ENCODE peak calls at places on chromosomes 11 and 22, in nine cellular contexts. K is ELR; V is cerebellum; T is HCT116; A is Ammon's horn; U is stimulated activated CD4-positive, alpha-beta T cell treated with anti-CD3 and anti-CD28 coated beads, Interleukin-4, amount 100 ng/mL, for 4 hours; I is HEK293T; Q is HL-60; D is astrocyte of the spinal cord. Z is an unnamed sample.

GRCh38 chr11:118615996-118616395 is 8.6 kb downstream of the PHLDB1 start:
- DNase-seq in I (no peak), Q (no peak), A (no peak), U (no peak), D (no peak), V (no peak), T (no peak), K (no peak), Z (no peak)

GRCh38 chr11:29962243-29962642 is 54.6 kb downstream of the KCNA4 start:
- DNase-seq in I (peak), D (no peak), T (peak), U (no peak), A (no peak), Q (no peak), V (no peak), K (peak), Z (no peak)

GRCh38 chr11:130122141-130122575 is 37.4 kb upstream of the ST14 start:
- DNase-seq in V (no peak), U (peak), T (peak), K (peak), D (no peak), Q (no peak), I (no peak), A (no peak), Z (no peak)

GRCh38 chr22:47189056-47189916 is 426.8 kb downstream of the TBC1D22A start:
- DNase-seq in A (no peak), K (no peak), D (no peak), V (no peak), Q (no peak), I (no peak), T (no peak), U (no peak), Z (no peak)

GRCh38 chr22:41197808-41198585 is 7.1 kb upstream of the L3MBTL2 start:
- DNase-seq in T (no peak), U (peak), A (peak), Q (peak), D (no peak), V (no peak), K (peak), I (no peak), Z (peak)

GRCh38 chr11:22337571-22338464 is at the start of gene SLC17A6:
- DNase-seq in A (no peak), I (peak), U (no peak), V (no peak), Q (no peak), K (peak), D (peak), T (no peak), Z (peak)

GRCh38 chr22:48894064-48894671 is 933.5 kb downstream of the BRD1 start:
- DNase-seq in K (no peak), V (no peak), T (no peak), A (no peak), I (no peak), U (no peak), D (no peak), Q (no peak), Z (no peak)

GRCh38 chr11:134584706-134585445 is 172.8 kb upstream of the B3GAT1 start:
- DNase-seq in V (no peak), I (no peak), D (no peak), T (no peak), U (no peak), Q (no peak), A (peak), K (no peak), Z (no peak)

GRCh38 chr22:28139993-28140392 is 220.9 kb upstream of the PITPNB start:
- DNase-seq in Q (no peak), D (peak), A (no peak), K (peak), T (no peak), U (no peak), I (no peak), V (no peak), Z (peak)

GRCh38 chr11:127059286-127060200 is 59.0 kb upstream of the KIRREL3 start:
- DNase-seq in Q (no peak), U (no peak), A (peak), T (no peak), D (no peak), K (peak), V (no peak), I (no peak), Z (no peak)

GRCh38 chr22:43066844-43067385 is 22.3 kb downstream of the TTLL1 start:
- DNase-seq in A (no peak), I (no peak), U (no peak), T (peak), D (peak), Q (no peak), K (peak), V (no peak), Z (peak)

GRCh38 chr11:15157181-15157580 is 42.5 kb downstream of the INSC start:
- DNase-seq in D (peak), A (no peak), K (peak), Q (no peak), T (no peak), U (no peak), I (no peak), V (no peak), Z (peak)

GRCh38 chr11:87219266-87219665 is 181.5 kb downstream of the TMEM135 start:
- DNase-seq in U (no peak), A (no peak), Q (no peak), T (no peak), I (no peak), K (no peak), D (no peak), V (no peak), Z (peak)

GRCh38 chr11:11580831-11581492 is 40.8 kb downstream of the GALNT18 start:
- DNase-seq in K (no peak), D (no peak), T (no peak), Q (no peak), V (peak), A (no peak), I (no peak), U (no peak), Z (no peak)

GRCh38 chr11:8911040-8911823 is at the start of gene AKIP1:
- DNase-seq in D (peak), V (peak), Q (peak), T (peak), U (peak), K (peak), A (peak), I (peak), Z (peak)

GRCh38 chr22:23565288-23565941 is 14.7 kb downstream of the IGLL1 start:
- DNase-seq in U (no peak), A (no peak), D (no peak), V (no peak), I (peak), K (peak), T (peak), Q (no peak), Z (no peak)

GRCh38 chr11:76795285-76795935 is 12.3 kb downstream of the TSKU start:
- DNase-seq in U (no peak), Q (no peak), K (no peak), T (no peak), V (no peak), A (no peak), D (no peak), I (no peak), Z (no peak)

GRCh38 chr11:12540913-12541587 is 133.2 kb upstream of the TEAD1 start:
- DNase-seq in V (no peak), I (no peak), A (no peak), Q (no peak), D (peak), T (no peak), U (no peak), K (peak), Z (peak)

GRCh38 chr11:1890856-1891830 is 552 bp downstream of the PRR33 start:
- DNase-seq in U (no peak), V (no peak), T (no peak), I (no peak), Q (no peak), D (no peak), A (no peak), K (no peak), Z (no peak)

GRCh38 chr11:69460540-69461257 is 20.8 kb upstream of the LINC01488 start:
- DNase-seq in Q (no peak), U (no peak), I (no peak), T (peak), D (peak), A (no peak), K (peak), V (no peak), Z (peak)

GRCh38 chr11:119727523-119728081 is 1.4 kb downstream of the NECTIN1 start:
- DNase-seq in A (no peak), D (no peak), K (peak), T (no peak), V (peak), U (no peak), Q (no peak), I (peak), Z (peak)

GRCh38 chr11:79236541-79236971 is 204.3 kb downstream of the TENM4 start:
- DNase-seq in U (no peak), I (no peak), D (peak), Q (no peak), T (no peak), A (no peak), V (no peak), K (peak), Z (peak)

GRCh38 chr11:12787847-12788246 is 113.6 kb downstream of the TEAD1 start:
- DNase-seq in A (no peak), V (no peak), T (no peak), K (peak), D (peak), Q (no peak), I (no peak), U (no peak), Z (peak)

GRCh38 chr11:19738124-19738523 is 25.5 kb downstream of the NAV2 start:
- DNase-seq in A (no peak), D (no peak), K (no peak), V (peak), T (no peak), Q (no peak), I (no peak), U (no peak), Z (no peak)

GRCh38 chr11:74018331-74019005 is 9.6 kb upstream of the UCP3 start:
- DNase-seq in K (peak), T (no peak), D (peak), U (no peak), I (no peak), V (no peak), A (peak), Q (peak), Z (peak)

GRCh38 chr11:72641900-72642814 is 32.1 kb downstream of the PDE2A start:
- DNase-seq in T (no peak), U (peak), Q (no peak), K (peak), A (peak), I (peak), V (peak), D (no peak), Z (peak)

GRCh38 chr11:95924414-95924760 is 480 bp upstream of the MTMR2 start:
- DNase-seq in T (no peak), U (no peak), Q (no peak), I (no peak), A (peak), D (peak), V (no peak), K (peak), Z (peak)

GRCh38 chr11:93857413-93858185 is 7.2 kb upstream of the VSTM5 start:
- DNase-seq in I (no peak), V (peak), K (no peak), Q (no peak), U (no peak), T (no peak), D (peak), A (peak), Z (peak)

GRCh38 chr11:27116684-27117083 is 76.1 kb downstream of the BBOX1 start:
- DNase-seq in V (no peak), T (no peak), U (no peak), Q (no peak), A (no peak), K (no peak), I (peak), D (peak), Z (peak)

GRCh38 chr11:55854704-55855103 is 16.2 kb downstream of the OR5D16 start:
- DNase-seq in A (no peak), T (no peak), K (no peak), V (no peak), I (no peak), Q (no peak), U (no peak), D (no peak), Z (no peak)

GRCh38 chr11:77151804-77152513 is 23.9 kb downstream of the MYO7A start:
- DNase-seq in V (peak), K (no peak), A (peak), U (no peak), D (no peak), Q (peak), T (no peak), I (no peak), Z (no peak)

GRCh38 chr11:122108192-122108799 is 7.7 kb downstream of the BLID start:
- DNase-seq in I (peak), U (no peak), A (peak), D (peak), Q (peak), T (peak), V (no peak), K (peak), Z (peak)

GRCh38 chr11:73360743-73361369 is 15.3 kb upstream of the RELT start:
- DNase-seq in D (no peak), U (no peak), T (no peak), I (no peak), K (no peak), V (no peak), Q (no peak), A (no peak), Z (no peak)

GRCh38 chr11:58913685-58914084 is 25.6 kb upstream of the GLYATL1 start:
- DNase-seq in V (no peak), K (no peak), T (no peak), I (no peak), D (no peak), A (no peak), Q (no peak), U (no peak), Z (no peak)

GRCh38 chr22:49925525-49926128 is 7.2 kb downstream of the CRELD2 start:
- DNase-seq in Q (peak), T (no peak), K (no peak), I (no peak), V (no peak), D (no peak), A (no peak), U (peak), Z (no peak)